ENCODE peak calls at places on chromosomes 11 and 22, in nine cellular contexts. F, L, O, A, D, C, U, Z and I are unnamed samples.

GRCh38 chr22:50215297-50216049 is 14.7 kb downstream of the SELENOO start:
- DNase-seq in F (no peak), L (no peak), O (no peak), A (no peak), D (no peak), C (no peak), U (no peak), Z (no peak), I (no peak)

GRCh38 chr22:39332441-39333064 is 13.1 kb upstream of the RPL3 start:
- DNase-seq in F (no peak), L (no peak), O (no peak), A (no peak), D (no peak), C (no peak), U (no peak), Z (no peak), I (no peak)

GRCh38 chr22:35894464-35894878 is 134.2 kb downstream of the RBFOX2 start:
- DNase-seq in F (no peak), L (no peak), O (no peak), A (no peak), D (no peak), C (no peak), U (no peak), Z (no peak), I (peak)

GRCh38 chr11:23897453-23898289 is 599.2 kb upstream of the LUZP2 start:
- DNase-seq in F (no peak), L (no peak), O (no peak), A (no peak), D (no peak), C (no peak), U (no peak), Z (peak), I (no peak)

GRCh38 chr11:69290791-69291190 is 3.2 kb upstream of the MYEOV start:
- DNase-seq in F (no peak), L (no peak), O (no peak), A (no peak), D (no peak), C (no peak), U (no peak), Z (no peak), I (no peak)

GRCh38 chr11:8558436-8558835 is 35.6 kb downstream of the STK33 start:
- DNase-seq in F (no peak), L (no peak), O (no peak), A (no peak), D (no peak), C (no peak), U (no peak), Z (no peak), I (no peak)

GRCh38 chr22:37206841-37207821 is 5.1 kb downstream of the SSTR3 start:
- DNase-seq in F (no peak), L (no peak), O (peak), A (no peak), D (no peak), C (no peak), U (no peak), Z (no peak), I (no peak)

GRCh38 chr11:119635041-119635745 is 93.8 kb downstream of the NECTIN1 start:
- DNase-seq in F (no peak), L (no peak), O (no peak), A (no peak), D (no peak), C (no peak), U (no peak), Z (no peak), I (no peak)

GRCh38 chr11:32088117-32088941 is 2.5 kb upstream of the RCN1 start:
- DNase-seq in F (no peak), L (peak), O (no peak), A (no peak), D (no peak), C (no peak), U (peak), Z (peak), I (peak)

GRCh38 chr11:79439430-79439892 is 1.4 kb downstream of the TENM4 start:
- DNase-seq in F (no peak), L (no peak), O (no peak), A (no peak), D (no peak), C (no peak), U (no peak), Z (peak), I (peak)

GRCh38 chr11:116828632-116829524 is 829 bp upstream of the APOC3 start:
- DNase-seq in F (no peak), L (no peak), O (no peak), A (no peak), D (no peak), C (no peak), U (no peak), Z (no peak), I (no peak)

GRCh38 chr22:35334010-35334409 is 34.3 kb downstream of the TOM1 start:
- DNase-seq in F (peak), L (no peak), O (no peak), A (no peak), D (peak), C (no peak), U (no peak), Z (no peak), I (no peak)